ENCODE peak calls at places on chromosome 21, in four cellular contexts. One of them, this sample, is unnamed.

GRCh38 chr21:20882462-20883415 is 115.5 kb upstream of the NCAM2 start:
- DNase-seq in AG04450: no peak
- DNase-seq in CD4-positive, CD25-positive, alpha-beta regulatory T cell: no peak
- DNase-seq in foreskin keratinocyte: no peak
- DNase-seq in this sample: peak; percentile 65

GRCh38 chr21:25887166-25887565 is 152.4 kb downstream of the GABPA start:
- DNase-seq in AG04450: no peak
- DNase-seq in CD4-positive, CD25-positive, alpha-beta regulatory T cell: no peak
- DNase-seq in foreskin keratinocyte: no peak
- DNase-seq in this sample: no peak

GRCh38 chr21:46064870-46065214 is 33.1 kb upstream of the COL6A2 start:
- DNase-seq in CD4-positive, CD25-positive, alpha-beta regulatory T cell: no peak
- DNase-seq in foreskin keratinocyte: no peak
- DNase-seq in AG04450: no peak
- DNase-seq in this sample: no peak

GRCh38 chr21:33801424-33802405 is 113.9 kb downstream of the ATP5PO start:
- DNase-seq in AG04450: peak; percentile 23
- DNase-seq in foreskin keratinocyte: peak; percentile 93
- DNase-seq in CD4-positive, CD25-positive, alpha-beta regulatory T cell: no peak
- DNase-seq in this sample: peak; percentile 17

GRCh38 chr21:43360441-43361126 is 66.3 kb downstream of the SIK1 start:
- DNase-seq in CD4-positive, CD25-positive, alpha-beta regulatory T cell: no peak
- DNase-seq in foreskin keratinocyte: no peak
- DNase-seq in AG04450: no peak
- DNase-seq in this sample: no peak

GRCh38 chr21:35737899-35738341 is 322.4 kb downstream of the SETD4 start:
- DNase-seq in foreskin keratinocyte: peak; percentile 1
- DNase-seq in AG04450: no peak
- DNase-seq in CD4-positive, CD25-positive, alpha-beta regulatory T cell: no peak
- DNase-seq in this sample: no peak

GRCh38 chr21:41808094-41808493 is 41.2 kb upstream of the RIPK4 start:
- DNase-seq in CD4-positive, CD25-positive, alpha-beta regulatory T cell: no peak
- DNase-seq in foreskin keratinocyte: no peak
- DNase-seq in AG04450: no peak
- DNase-seq in this sample: no peak

GRCh38 chr21:43906585-43907370 is 41.8 kb downstream of the AGPAT3 start:
- DNase-seq in AG04450: no peak
- DNase-seq in CD4-positive, CD25-positive, alpha-beta regulatory T cell: no peak
- DNase-seq in foreskin keratinocyte: no peak
- DNase-seq in this sample: no peak

GRCh38 chr21:44710756-44711326 is 531 bp downstream of the TSPEAR start:
- DNase-seq in AG04450: no peak
- DNase-seq in foreskin keratinocyte: peak; percentile 32
- DNase-seq in CD4-positive, CD25-positive, alpha-beta regulatory T cell: no peak
- DNase-seq in this sample: no peak

GRCh38 chr21:44425895-44426662 is 29.2 kb upstream of the LRRC3 start:
- DNase-seq in foreskin keratinocyte: no peak
- DNase-seq in CD4-positive, CD25-positive, alpha-beta regulatory T cell: no peak
- DNase-seq in AG04450: no peak
- DNase-seq in this sample: no peak

GRCh38 chr21:15928686-15929085 is 198.9 kb downstream of the USP25 start:
- DNase-seq in AG04450: no peak
- DNase-seq in CD4-positive, CD25-positive, alpha-beta regulatory T cell: no peak
- DNase-seq in foreskin keratinocyte: no peak
- DNase-seq in this sample: no peak

GRCh38 chr21:43988506-43989230 is 23.4 kb upstream of the TRAPPC10 start:
- DNase-seq in CD4-positive, CD25-positive, alpha-beta regulatory T cell: no peak
- DNase-seq in AG04450: no peak
- DNase-seq in foreskin keratinocyte: no peak
- DNase-seq in this sample: no peak

GRCh38 chr21:44817506-44817880 is 369 bp downstream of the SUMO3 start:
- DNase-seq in CD4-positive, CD25-positive, alpha-beta regulatory T cell: peak; percentile 89
- DNase-seq in foreskin keratinocyte: peak; percentile 47
- DNase-seq in AG04450: peak; percentile 67
- DNase-seq in this sample: peak; percentile 80

GRCh38 chr21:41641821-41642368 is 125.0 kb downstream of the RIPK4 start:
- DNase-seq in foreskin keratinocyte: peak; percentile 90
- DNase-seq in AG04450: peak; percentile 49
- DNase-seq in CD4-positive, CD25-positive, alpha-beta regulatory T cell: no peak
- DNase-seq in this sample: no peak

GRCh38 chr21:34836933-34837505 is 168.2 kb downstream of the CLIC6 start:
- DNase-seq in foreskin keratinocyte: no peak
- DNase-seq in AG04450: no peak
- DNase-seq in CD4-positive, CD25-positive, alpha-beta regulatory T cell: no peak
- DNase-seq in this sample: no peak

GRCh38 chr21:46000182-46000730 is 18.7 kb downstream of the COL6A1 start:
- DNase-seq in AG04450: no peak
- DNase-seq in foreskin keratinocyte: no peak
- DNase-seq in CD4-positive, CD25-positive, alpha-beta regulatory T cell: no peak
- DNase-seq in this sample: no peak

GRCh38 chr21:32328595-32328994 is 29.9 kb downstream of the MRAP start:
- DNase-seq in AG04450: no peak
- DNase-seq in CD4-positive, CD25-positive, alpha-beta regulatory T cell: no peak
- DNase-seq in foreskin keratinocyte: no peak
- DNase-seq in this sample: no peak

GRCh38 chr21:39400173-39400572 is 45.4 kb downstream of the LCA5L start:
- DNase-seq in CD4-positive, CD25-positive, alpha-beta regulatory T cell: no peak
- DNase-seq in AG04450: no peak
- DNase-seq in foreskin keratinocyte: no peak
- DNase-seq in this sample: no peak

GRCh38 chr21:34545079-34545884 is 33.3 kb upstream of the KCNE1 start:
- DNase-seq in foreskin keratinocyte: no peak
- DNase-seq in AG04450: no peak
- DNase-seq in CD4-positive, CD25-positive, alpha-beta regulatory T cell: no peak
- DNase-seq in this sample: peak; percentile 84

GRCh38 chr21:33063365-33063883 is 6.5 kb upstream of the OLIG1 start:
- DNase-seq in AG04450: no peak
- DNase-seq in CD4-positive, CD25-positive, alpha-beta regulatory T cell: no peak
- DNase-seq in foreskin keratinocyte: no peak
- DNase-seq in this sample: peak; percentile 20

This sample was measured in KBM-7.